ENCODE peak calls at places on chromosomes 13 and 19, in ten cellular contexts. One of them, this sample, is unnamed.

GRCh38 chr13:100175078-100175802 is 86.3 kb downstream of the PCCA start:
- DNase-seq in hepatocyte: no peak
- DNase-seq in left ventricle myocardium inferior: no peak
- DNase-seq in epithelial cell of prostate: no peak
- DNase-seq in stomach: no peak
- DNase-seq in IMR-90: no peak
- DNase-seq in left lung: no peak
- DNase-seq in heart right ventricle: no peak
- DNase-seq in effector memory CD4-positive, alpha-beta T cell: no peak
- DNase-seq in brain microvascular endothelial cell: no peak
- DNase-seq in this sample: no peak

GRCh38 chr13:95404141-95404882 is 103.1 kb upstream of the ABCC4 start:
- DNase-seq in left lung: peak
- DNase-seq in brain microvascular endothelial cell: peak
- DNase-seq in IMR-90: peak
- DNase-seq in left ventricle myocardium inferior: peak
- DNase-seq in heart right ventricle: peak
- DNase-seq in effector memory CD4-positive, alpha-beta T cell: peak
- DNase-seq in stomach: peak
- DNase-seq in hepatocyte: peak
- DNase-seq in epithelial cell of prostate: no peak
- DNase-seq in this sample: peak

GRCh38 chr19:35044317-35045117 is 3.0 kb downstream of the HPN start:
- DNase-seq in left ventricle myocardium inferior: peak
- DNase-seq in hepatocyte: peak
- DNase-seq in effector memory CD4-positive, alpha-beta T cell: peak
- DNase-seq in epithelial cell of prostate: no peak
- DNase-seq in brain microvascular endothelial cell: no peak
- DNase-seq in stomach: peak
- DNase-seq in left lung: no peak
- DNase-seq in IMR-90: peak
- DNase-seq in heart right ventricle: peak
- DNase-seq in this sample: peak

GRCh38 chr13:110298566-110299321 is 8.2 kb downstream of the COL4A1 start:
- DNase-seq in stomach: no peak
- DNase-seq in left ventricle myocardium inferior: no peak
- DNase-seq in left lung: no peak
- DNase-seq in IMR-90: no peak
- DNase-seq in hepatocyte: no peak
- DNase-seq in brain microvascular endothelial cell: peak
- DNase-seq in effector memory CD4-positive, alpha-beta T cell: no peak
- DNase-seq in epithelial cell of prostate: no peak
- DNase-seq in heart right ventricle: no peak
- DNase-seq in this sample: peak

GRCh38 chr19:4707956-4708650 is 15.5 kb downstream of the DPP9 start:
- DNase-seq in epithelial cell of prostate: no peak
- DNase-seq in stomach: peak
- DNase-seq in left ventricle myocardium inferior: peak
- DNase-seq in hepatocyte: no peak
- DNase-seq in effector memory CD4-positive, alpha-beta T cell: no peak
- DNase-seq in IMR-90: peak
- DNase-seq in heart right ventricle: peak
- DNase-seq in left lung: no peak
- DNase-seq in brain microvascular endothelial cell: peak
- DNase-seq in this sample: no peak

GRCh38 chr19:51259348-51260245 is 8.7 kb downstream of the SIGLECL1 start:
- DNase-seq in effector memory CD4-positive, alpha-beta T cell: no peak
- DNase-seq in epithelial cell of prostate: no peak
- DNase-seq in stomach: no peak
- DNase-seq in brain microvascular endothelial cell: peak
- DNase-seq in IMR-90: peak
- DNase-seq in left ventricle myocardium inferior: peak
- DNase-seq in left lung: no peak
- DNase-seq in hepatocyte: peak
- DNase-seq in heart right ventricle: peak
- DNase-seq in this sample: no peak

GRCh38 chr13:99406799-99407201 is 94.5 kb upstream of the TM9SF2 start:
- DNase-seq in IMR-90: no peak
- DNase-seq in heart right ventricle: no peak
- DNase-seq in left ventricle myocardium inferior: no peak
- DNase-seq in stomach: no peak
- DNase-seq in hepatocyte: no peak
- DNase-seq in brain microvascular endothelial cell: no peak
- DNase-seq in effector memory CD4-positive, alpha-beta T cell: no peak
- DNase-seq in left lung: no peak
- DNase-seq in epithelial cell of prostate: no peak
- DNase-seq in this sample: no peak

GRCh38 chr13:114179087-114179658 is at the start of gene CFAP97D2:
- DNase-seq in hepatocyte: no peak
- DNase-seq in left lung: no peak
- DNase-seq in stomach: no peak
- DNase-seq in effector memory CD4-positive, alpha-beta T cell: no peak
- DNase-seq in left ventricle myocardium inferior: no peak
- DNase-seq in IMR-90: no peak
- DNase-seq in brain microvascular endothelial cell: no peak
- DNase-seq in heart right ventricle: no peak
- DNase-seq in epithelial cell of prostate: no peak
- DNase-seq in this sample: no peak

GRCh38 chr19:16014923-16015804 is 61.1 kb upstream of the TPM4 start:
- DNase-seq in left ventricle myocardium inferior: no peak
- DNase-seq in left lung: no peak
- DNase-seq in IMR-90: no peak
- DNase-seq in heart right ventricle: no peak
- DNase-seq in hepatocyte: no peak
- DNase-seq in effector memory CD4-positive, alpha-beta T cell: no peak
- DNase-seq in epithelial cell of prostate: no peak
- DNase-seq in brain microvascular endothelial cell: no peak
- DNase-seq in stomach: peak
- DNase-seq in this sample: no peak

GRCh38 chr19:28885965-28886364 is 327.0 kb downstream of the UQCRFS1 start:
- DNase-seq in epithelial cell of prostate: no peak
- DNase-seq in brain microvascular endothelial cell: no peak
- DNase-seq in effector memory CD4-positive, alpha-beta T cell: no peak
- DNase-seq in left ventricle myocardium inferior: no peak
- DNase-seq in stomach: no peak
- DNase-seq in heart right ventricle: no peak
- DNase-seq in IMR-90: no peak
- DNase-seq in hepatocyte: no peak
- DNase-seq in left lung: no peak
- DNase-seq in this sample: no peak

GRCh38 chr13:108346376-108346775 is 76.9 kb downstream of the TNFSF13B start:
- DNase-seq in heart right ventricle: no peak
- DNase-seq in stomach: no peak
- DNase-seq in left lung: no peak
- DNase-seq in left ventricle myocardium inferior: no peak
- DNase-seq in brain microvascular endothelial cell: no peak
- DNase-seq in epithelial cell of prostate: no peak
- DNase-seq in effector memory CD4-positive, alpha-beta T cell: peak
- DNase-seq in IMR-90: no peak
- DNase-seq in hepatocyte: peak
- DNase-seq in this sample: no peak

GRCh38 chr19:3006075-3006767 is 22.9 kb downstream of the TLE2 start:
- DNase-seq in brain microvascular endothelial cell: no peak
- DNase-seq in hepatocyte: no peak
- DNase-seq in IMR-90: no peak
- DNase-seq in left lung: no peak
- DNase-seq in effector memory CD4-positive, alpha-beta T cell: no peak
- DNase-seq in stomach: no peak
- DNase-seq in left ventricle myocardium inferior: no peak
- DNase-seq in epithelial cell of prostate: no peak
- DNase-seq in heart right ventricle: no peak
- DNase-seq in this sample: no peak

GRCh38 chr13:27125357-27126282 is 46.0 kb downstream of the USP12 start:
- DNase-seq in brain microvascular endothelial cell: no peak
- DNase-seq in effector memory CD4-positive, alpha-beta T cell: no peak
- DNase-seq in heart right ventricle: no peak
- DNase-seq in IMR-90: no peak
- DNase-seq in left lung: no peak
- DNase-seq in left ventricle myocardium inferior: no peak
- DNase-seq in hepatocyte: no peak
- DNase-seq in stomach: no peak
- DNase-seq in epithelial cell of prostate: no peak
- DNase-seq in this sample: no peak

GRCh38 chr13:78032132-78032531 is 113.5 kb upstream of the EDNRB start:
- DNase-seq in IMR-90: no peak
- DNase-seq in hepatocyte: no peak
- DNase-seq in left ventricle myocardium inferior: no peak
- DNase-seq in brain microvascular endothelial cell: no peak
- DNase-seq in left lung: no peak
- DNase-seq in epithelial cell of prostate: no peak
- DNase-seq in stomach: no peak
- DNase-seq in heart right ventricle: no peak
- DNase-seq in effector memory CD4-positive, alpha-beta T cell: no peak
- DNase-seq in this sample: no peak

GRCh38 chr19:22806418-22806817 is 22.5 kb upstream of the ZNF99 start:
- DNase-seq in epithelial cell of prostate: no peak
- DNase-seq in left ventricle myocardium inferior: no peak
- DNase-seq in IMR-90: no peak
- DNase-seq in left lung: no peak
- DNase-seq in brain microvascular endothelial cell: no peak
- DNase-seq in hepatocyte: no peak
- DNase-seq in heart right ventricle: no peak
- DNase-seq in effector memory CD4-positive, alpha-beta T cell: no peak
- DNase-seq in stomach: no peak
- DNase-seq in this sample: no peak

GRCh38 chr19:22807061-22807835 is 23.3 kb upstream of the ZNF99 start:
- DNase-seq in hepatocyte: no peak
- DNase-seq in stomach: no peak
- DNase-seq in epithelial cell of prostate: no peak
- DNase-seq in effector memory CD4-positive, alpha-beta T cell: no peak
- DNase-seq in brain microvascular endothelial cell: no peak
- DNase-seq in IMR-90: no peak
- DNase-seq in left ventricle myocardium inferior: no peak
- DNase-seq in heart right ventricle: no peak
- DNase-seq in left lung: no peak
- DNase-seq in this sample: no peak
- H3K27ac ChIP-seq in hepatocyte: no peak
- H3K27ac ChIP-seq in stomach: no peak
- H3K27ac ChIP-seq in epithelial cell of prostate: no peak
- H3K27ac ChIP-seq in effector memory CD4-positive, alpha-beta T cell: no peak
- H3K27ac ChIP-seq in brain microvascular endothelial cell: no peak
- H3K27ac ChIP-seq in IMR-90: no peak
- H3K27ac ChIP-seq in left ventricle myocardium inferior: no peak
- H3K27ac ChIP-seq in heart right ventricle: no peak
- H3K27ac ChIP-seq in left lung: no peak
- H3K27ac ChIP-seq in this sample: no peak

GRCh38 chr19:52963229-52963760 is 614 bp upstream of the ZNF816 start:
- DNase-seq in effector memory CD4-positive, alpha-beta T cell: no peak
- DNase-seq in epithelial cell of prostate: no peak
- DNase-seq in hepatocyte: peak
- DNase-seq in heart right ventricle: no peak
- DNase-seq in brain microvascular endothelial cell: no peak
- DNase-seq in IMR-90: no peak
- DNase-seq in stomach: no peak
- DNase-seq in left ventricle myocardium inferior: peak
- DNase-seq in left lung: peak
- DNase-seq in this sample: peak
- H3K27ac ChIP-seq in effector memory CD4-positive, alpha-beta T cell: peak
- H3K27ac ChIP-seq in epithelial cell of prostate: peak
- H3K27ac ChIP-seq in hepatocyte: peak
- H3K27ac ChIP-seq in heart right ventricle: peak
- H3K27ac ChIP-seq in brain microvascular endothelial cell: peak
- H3K27ac ChIP-seq in IMR-90: peak
- H3K27ac ChIP-seq in stomach: peak
- H3K27ac ChIP-seq in left ventricle myocardium inferior: peak
- H3K27ac ChIP-seq in left lung: peak
- H3K27ac ChIP-seq in this sample: peak

GRCh38 chr19:46482645-46483044 is 11.3 kb upstream of the PNMA8A start:
- DNase-seq in epithelial cell of prostate: no peak
- DNase-seq in left ventricle myocardium inferior: no peak
- DNase-seq in hepatocyte: no peak
- DNase-seq in effector memory CD4-positive, alpha-beta T cell: no peak
- DNase-seq in stomach: no peak
- DNase-seq in heart right ventricle: no peak
- DNase-seq in brain microvascular endothelial cell: peak
- DNase-seq in IMR-90: peak
- DNase-seq in left lung: no peak
- DNase-seq in this sample: no peak

GRCh38 chr19:46480409-46480808 is 9.0 kb upstream of the PNMA8A start:
- DNase-seq in IMR-90: peak
- DNase-seq in brain microvascular endothelial cell: peak
- DNase-seq in heart right ventricle: peak
- DNase-seq in epithelial cell of prostate: no peak
- DNase-seq in left ventricle myocardium inferior: no peak
- DNase-seq in stomach: no peak
- DNase-seq in effector memory CD4-positive, alpha-beta T cell: no peak
- DNase-seq in left lung: no peak
- DNase-seq in hepatocyte: peak
- DNase-seq in this sample: no peak

GRCh38 chr19:46478356-46478986 is 7.1 kb upstream of the PNMA8A start:
- DNase-seq in IMR-90: peak
- DNase-seq in epithelial cell of prostate: no peak
- DNase-seq in stomach: no peak
- DNase-seq in effector memory CD4-positive, alpha-beta T cell: no peak
- DNase-seq in heart right ventricle: no peak
- DNase-seq in hepatocyte: no peak
- DNase-seq in brain microvascular endothelial cell: peak
- DNase-seq in left ventricle myocardium inferior: no peak
- DNase-seq in left lung: no peak
- DNase-seq in this sample: no peak

GRCh38 chr19:46481947-46482346 is 10.6 kb upstream of the PNMA8A start:
- DNase-seq in hepatocyte: no peak
- DNase-seq in left lung: no peak
- DNase-seq in IMR-90: peak
- DNase-seq in heart right ventricle: peak
- DNase-seq in brain microvascular endothelial cell: no peak
- DNase-seq in stomach: no peak
- DNase-seq in left ventricle myocardium inferior: no peak
- DNase-seq in effector memory CD4-positive, alpha-beta T cell: no peak
- DNase-seq in epithelial cell of prostate: no peak
- DNase-seq in this sample: no peak

GRCh38 chr19:46481187-46481586 is 9.8 kb upstream of the PNMA8A start:
- DNase-seq in brain microvascular endothelial cell: no peak
- DNase-seq in stomach: no peak
- DNase-seq in IMR-90: peak
- DNase-seq in hepatocyte: no peak
- DNase-seq in left lung: no peak
- DNase-seq in epithelial cell of prostate: no peak
- DNase-seq in left ventricle myocardium inferior: no peak
- DNase-seq in heart right ventricle: no peak
- DNase-seq in effector memory CD4-positive, alpha-beta T cell: no peak
- DNase-seq in this sample: no peak
- H3K27ac ChIP-seq in brain microvascular endothelial cell: no peak
- H3K27ac ChIP-seq in stomach: no peak
- H3K27ac ChIP-seq in IMR-90: peak
- H3K27ac ChIP-seq in hepatocyte: peak
- H3K27ac ChIP-seq in left lung: no peak
- H3K27ac ChIP-seq in epithelial cell of prostate: no peak
- H3K27ac ChIP-seq in left ventricle myocardium inferior: peak
- H3K27ac ChIP-seq in heart right ventricle: peak
- H3K27ac ChIP-seq in effector memory CD4-positive, alpha-beta T cell: no peak
- H3K27ac ChIP-seq in this sample: no peak

DNA sequence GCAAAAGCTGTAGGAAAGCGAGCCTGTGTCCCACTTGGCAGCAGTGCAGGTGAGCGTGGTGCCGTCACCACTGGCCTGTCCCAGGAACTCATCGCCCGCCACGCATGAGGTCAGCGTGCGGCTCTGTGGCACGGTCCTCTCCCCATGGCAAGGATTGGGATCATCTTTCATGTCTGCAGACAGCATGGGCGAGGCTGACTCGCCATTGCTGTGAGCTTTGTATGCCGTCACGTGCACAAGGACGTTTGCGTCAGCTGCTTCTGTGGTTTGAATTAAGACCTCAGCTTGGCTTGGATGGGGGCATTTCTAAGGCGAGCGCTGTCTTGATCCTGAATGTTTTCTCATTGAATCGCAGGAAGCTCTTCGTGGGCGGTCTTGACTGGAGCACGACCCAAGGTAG is 9.8 kb downstream of the DAZAP1 start:
- DNase-seq in brain microvascular endothelial cell: peak
- DNase-seq in stomach: no peak
- DNase-seq in IMR-90: peak
- DNase-seq in hepatocyte: no peak
- DNase-seq in epithelial cell of prostate: no peak
- DNase-seq in left ventricle myocardium inferior: no peak
- DNase-seq in left lung: no peak
- DNase-seq in effector memory CD4-positive, alpha-beta T cell: no peak
- DNase-seq in heart right ventricle: no peak
- DNase-seq in this sample: no peak
- H3K27ac ChIP-seq in brain microvascular endothelial cell: peak
- H3K27ac ChIP-seq in stomach: no peak
- H3K27ac ChIP-seq in IMR-90: peak
- H3K27ac ChIP-seq in hepatocyte: peak
- H3K27ac ChIP-seq in epithelial cell of prostate: peak
- H3K27ac ChIP-seq in left ventricle myocardium inferior: no peak
- H3K27ac ChIP-seq in left lung: peak
- H3K27ac ChIP-seq in effector memory CD4-positive, alpha-beta T cell: no peak
- H3K27ac ChIP-seq in heart right ventricle: peak
- H3K27ac ChIP-seq in this sample: no peak

This sample was measured in CD8-positive, alpha-beta T cell.